ENCODE peak calls at places on chromosomes 3 and 15, in six cellular contexts. A is HFFc6; B is CD4-positive, alpha-beta T cell; M is GM13976; T is foreskin fibroblast; U is left lung. G is an unnamed sample.
A peak's percentile ranks its signal among the peaks of the same experiment; 100 is the strongest.

GRCh38 chr3:9101286-9101685 is 138.0 kb upstream of the RAD18 start:
- DNase-seq in A (no peak), B (no peak), M (no peak), T (no peak), U (no peak), G (no peak)

GRCh38 chr3:70805044-70805732 is 492.8 kb upstream of the MDFIC2 start:
- DNase-seq in A (peak; percentile 12), B (no peak), M (no peak), T (peak; percentile 14), U (no peak), G (no peak)

GRCh38 chr3:64539451-64540196 is 148.2 kb downstream of the ADAMTS9 start:
- DNase-seq in A (peak; percentile 5), B (no peak), M (no peak), T (peak; percentile 47), U (no peak), G (no peak)

GRCh38 chr15:70036585-70037343 is 61.0 kb downstream of the TLE3 start:
- DNase-seq in A (no peak), B (no peak), M (peak; percentile 65), T (no peak), U (no peak), G (no peak)

GRCh38 chr3:149815728-149816127 is 2.7 kb downstream of the RNF13 start:
- DNase-seq in A (no peak), B (no peak), M (no peak), T (no peak), U (no peak), G (no peak)

GRCh38 chr15:64888336-64888735 is 23.4 kb upstream of the ANKDD1A start:
- DNase-seq in A (no peak), B (no peak), M (no peak), T (no peak), U (no peak), G (no peak)

GRCh38 chr3:188529228-188529627 is 375.3 kb downstream of the LPP start:
- DNase-seq in A (peak; percentile 10), B (no peak), M (no peak), T (no peak), U (no peak), G (no peak)

GRCh38 chr15:59294574-59294960 is 78.1 kb downstream of the MYO1E start:
- DNase-seq in A (peak; percentile 77), B (no peak), M (no peak), T (peak; percentile 37), U (no peak), G (no peak)

GRCh38 chr3:180679178-180680096 is at the start of gene CCDC39:
- DNase-seq in A (peak; percentile 49), B (peak; percentile 34), M (peak; percentile 82), T (peak; percentile 48), U (peak; percentile 77), G (peak; percentile 76)

GRCh38 chr3:43343185-43343584 is 56.8 kb downstream of the SNRK start:
- DNase-seq in A (no peak), B (no peak), M (no peak), T (no peak), U (no peak), G (no peak)

GRCh38 chr15:78284758-78285157 is 14.7 kb downstream of the SKIC8 start:
- DNase-seq in A (no peak), B (no peak), M (no peak), T (no peak), U (no peak), G (no peak)
- TF ChIP-seq CTCF in A (no peak), B (no peak), M (no peak), T (no peak), U (no peak), G (peak; percentile 28)

DNA sequence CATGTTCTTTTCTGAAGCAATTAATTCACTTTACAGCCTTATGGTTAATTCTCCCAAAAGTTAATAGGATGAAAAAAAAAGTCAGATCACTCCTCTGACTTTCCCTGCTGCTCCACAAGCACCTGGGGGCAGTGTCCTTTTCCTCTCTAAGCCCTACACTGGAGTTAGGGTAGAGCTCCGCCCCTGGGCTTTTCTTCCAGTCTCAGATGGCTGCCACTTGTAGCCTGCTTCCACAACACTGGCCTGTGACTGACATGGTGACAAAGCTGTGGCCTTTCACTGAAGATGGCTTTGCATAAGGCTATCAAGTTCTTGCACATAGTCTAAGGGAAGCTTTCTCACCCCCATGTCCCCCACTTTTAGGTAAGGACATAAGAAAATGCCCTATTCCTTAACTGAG is 1.3 kb upstream of the MON1A start:
- DNase-seq in A (no peak), B (no peak), M (no peak), T (no peak), U (no peak), G (no peak)
- TF ChIP-seq CTCF in A (peak; percentile 6), B (no peak), M (no peak), T (no peak), U (no peak), G (peak; percentile 20)

DNA sequence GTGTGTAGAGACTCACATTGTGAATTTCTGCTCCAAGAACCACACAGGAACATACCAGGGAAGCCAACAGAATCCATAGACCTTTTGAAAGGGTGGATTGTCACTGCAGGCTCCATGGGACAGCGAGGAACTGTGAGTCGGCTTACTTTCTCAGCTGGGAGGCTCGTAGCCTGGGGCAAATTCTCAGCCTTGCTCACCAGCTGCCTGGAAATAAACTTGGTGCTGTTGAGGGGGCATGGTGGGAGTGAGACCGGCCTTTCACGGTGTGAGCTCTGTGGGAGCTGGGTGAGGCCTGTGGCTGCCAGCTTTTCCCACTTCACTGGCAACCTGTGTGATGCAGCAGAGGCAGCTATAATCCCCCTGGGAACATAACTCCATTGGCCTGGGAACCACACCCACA is 146.6 kb upstream of the P2RY1 start:
- DNase-seq in A (no peak), B (no peak), M (no peak), T (peak; percentile 1), U (no peak), G (no peak)
- TF ChIP-seq CTCF in A (no peak), B (no peak), M (no peak), T (no peak), U (no peak), G (no peak)

DNA sequence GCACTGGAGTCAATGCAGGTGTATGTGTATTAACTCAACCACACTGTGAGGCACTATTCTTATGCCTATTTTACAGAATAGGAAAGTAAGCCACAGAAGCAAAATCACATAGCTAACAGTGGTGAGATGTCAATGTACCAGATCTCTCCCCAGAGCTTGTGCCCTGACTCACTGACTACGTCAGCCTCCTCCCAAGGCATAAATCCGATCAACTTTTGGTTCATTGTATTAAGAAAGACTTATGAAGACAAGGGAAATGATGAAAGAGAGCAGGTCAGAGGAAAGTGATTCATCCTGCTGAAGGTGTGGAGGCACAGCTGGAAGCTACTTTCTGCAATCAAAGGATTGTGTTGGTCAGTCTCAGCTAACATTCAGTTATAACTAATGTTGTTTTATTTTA is 33.0 kb upstream of the SV2B start:
- DNase-seq in A (peak; percentile 14), B (no peak), M (no peak), T (no peak), U (no peak), G (no peak)
- TF ChIP-seq CTCF in A (no peak), B (no peak), M (no peak), T (no peak), U (no peak), G (no peak)

DNA sequence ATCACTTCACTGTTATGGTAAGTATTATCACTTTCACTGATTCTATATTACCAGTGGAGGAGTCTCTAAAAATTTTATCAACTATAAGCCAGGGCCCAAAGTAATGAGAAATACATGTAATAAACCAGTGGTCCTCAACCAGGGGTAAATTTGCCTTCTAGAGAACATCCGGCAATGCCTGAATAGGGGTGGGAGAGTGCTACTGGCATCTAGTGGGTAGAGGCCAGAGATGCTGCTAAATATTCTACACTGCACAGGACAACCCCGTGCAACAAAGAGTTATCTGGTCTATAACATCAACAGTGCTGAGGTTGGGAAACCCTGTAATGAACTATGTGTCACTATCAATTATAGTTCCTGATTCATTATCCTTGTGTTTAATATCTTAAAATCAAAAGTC is 2.2 kb downstream of the LYSMD2 start:
- DNase-seq in A (no peak), B (no peak), M (no peak), T (no peak), U (no peak), G (no peak)
- TF ChIP-seq CTCF in A (peak; percentile 18), B (no peak), M (peak; percentile 33), T (no peak), U (no peak), G (no peak)

GRCh38 chr3:108037770-108038169 is 53.1 kb downstream of the CD47 start:
- DNase-seq in A (no peak), B (no peak), M (no peak), T (no peak), U (no peak), G (no peak)

GRCh38 chr3:108036984-108037741 is 53.7 kb downstream of the CD47 start:
- DNase-seq in A (peak; percentile 58), B (no peak), M (peak; percentile 37), T (peak; percentile 32), U (no peak), G (no peak)

GRCh38 chr3:108031893-108032292 is 58.9 kb downstream of the CD47 start:
- DNase-seq in A (peak; percentile 6), B (no peak), M (no peak), T (no peak), U (no peak), G (no peak)

GRCh38 chr3:108035751-108036150 is 55.1 kb downstream of the CD47 start:
- DNase-seq in A (no peak), B (no peak), M (no peak), T (no peak), U (no peak), G (no peak)

DNA sequence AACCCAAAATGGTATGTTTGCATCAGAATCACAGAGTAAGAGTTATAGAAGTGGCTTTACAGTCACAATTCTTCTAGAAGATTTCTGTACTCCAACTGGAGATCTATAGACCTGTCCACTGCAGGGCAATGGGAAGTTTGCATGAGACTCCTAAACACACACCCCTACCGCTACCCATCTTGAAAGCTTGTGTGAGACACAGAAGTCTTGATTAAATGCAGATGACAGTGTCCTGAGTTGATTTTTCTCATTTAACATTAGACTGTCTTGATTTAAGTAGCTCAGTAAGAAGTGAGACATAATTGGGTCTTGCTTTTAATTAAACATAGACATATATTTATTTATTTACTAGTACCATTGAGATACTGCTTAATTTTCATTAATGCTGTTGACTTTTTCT is 54.4 kb downstream of the CD47 start:
- DNase-seq in A (no peak), B (no peak), M (no peak), T (peak; percentile 14), U (no peak), G (no peak)
- TF ChIP-seq CTCF in A (no peak), B (no peak), M (no peak), T (no peak), U (no peak), G (no peak)

G was measured in progenitor cell of endocrine pancreas.